ENCODE peak calls at places on chromosomes 3 and 15, in four cellular contexts. W is epithelial cell of esophagus, X is body of pancreas, B is Peyer's patch. F is an unnamed sample.

GRCh38 chr3:27165348-27165747 is 203.8 kb downstream of the NEK10 start:
- DNase-seq in X (no peak), W (no peak), B (no peak), F (no peak)

GRCh38 chr3:46903341-46904302 is 26.1 kb downstream of the PTH1R start:
- DNase-seq in W (peak), B (no peak), X (peak), F (no peak)

GRCh38 chr3:43330981-43331380 is 44.6 kb downstream of the SNRK start:
- DNase-seq in X (no peak), W (no peak), B (no peak), F (no peak)

GRCh38 chr3:77319711-77320110 is 279.8 kb downstream of the ROBO2 start:
- DNase-seq in B (no peak), X (no peak), W (peak), F (no peak)

GRCh38 chr15:85037617-85038016 is 56.0 kb downstream of the PDE8A start:
- DNase-seq in B (no peak), W (no peak), X (no peak), F (no peak)

GRCh38 chr3:186360779-186361178 is 1.3 kb downstream of the DGKG start:
- DNase-seq in B (no peak), W (no peak), X (no peak), F (no peak)

GRCh38 chr3:14902719-14903118 is 44.7 kb upstream of the NR2C2 start:
- DNase-seq in X (peak), W (no peak), B (no peak), F (no peak)

GRCh38 chr3:122392868-122393844 is 9.2 kb downstream of the FAM162A start:
- DNase-seq in W (peak), B (no peak), X (peak), F (no peak)

GRCh38 chr15:65361708-65362459 is 15.9 kb downstream of the IGDCC3 start:
- DNase-seq in X (no peak), B (no peak), W (no peak), F (no peak)

GRCh38 chr3:37499820-37500219 is 325.4 kb upstream of the LRRFIP2 start:
- DNase-seq in W (no peak), B (no peak), X (no peak), F (no peak)

GRCh38 chr3:14845826-14846225 is 27.1 kb downstream of the FGD5 start:
- DNase-seq in X (no peak), W (no peak), B (no peak), F (no peak)

GRCh38 chr15:75532413-75533250 is 46.5 kb downstream of the PTPN9 start:
- DNase-seq in W (peak), X (peak), B (peak), F (no peak)

GRCh38 chr3:129974451-129975331 is at the start of gene TRH:
- DNase-seq in W (no peak), B (no peak), X (no peak), F (no peak)

DNA sequence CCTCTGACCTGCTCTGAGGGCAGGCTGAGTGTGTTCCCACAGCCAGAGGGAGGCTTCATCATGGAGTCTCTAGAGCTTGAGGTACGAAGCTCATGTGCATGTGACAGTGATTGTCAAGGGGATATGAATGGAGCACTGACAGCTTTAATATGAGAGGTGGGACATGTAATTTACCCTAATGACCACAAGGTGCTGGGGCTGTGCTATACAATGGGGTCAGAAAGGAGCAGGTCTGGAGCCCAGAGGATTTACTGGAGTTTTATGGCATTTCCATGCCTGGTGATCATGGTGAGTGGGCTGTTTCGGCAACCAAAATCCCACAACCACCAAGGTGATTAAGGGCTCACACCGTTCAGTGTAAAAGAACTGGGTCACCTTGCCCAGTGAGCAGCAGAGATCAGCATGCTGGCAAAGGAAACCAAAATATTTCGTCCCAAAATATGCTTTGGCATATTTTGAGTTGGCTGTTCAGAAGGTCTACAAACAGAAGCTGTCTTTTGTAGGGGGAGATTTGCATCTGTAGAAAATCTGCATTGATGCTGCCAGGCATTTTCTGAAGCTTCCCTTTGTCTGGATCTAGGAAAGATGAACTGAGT is 40.1 kb upstream of the RASGRF1 start:
- DNase-seq in W (no peak), X (no peak), B (no peak), F (no peak)
- TF ChIP-seq CTCF in W (no peak), X (no peak), B (no peak), F (peak)

DNA sequence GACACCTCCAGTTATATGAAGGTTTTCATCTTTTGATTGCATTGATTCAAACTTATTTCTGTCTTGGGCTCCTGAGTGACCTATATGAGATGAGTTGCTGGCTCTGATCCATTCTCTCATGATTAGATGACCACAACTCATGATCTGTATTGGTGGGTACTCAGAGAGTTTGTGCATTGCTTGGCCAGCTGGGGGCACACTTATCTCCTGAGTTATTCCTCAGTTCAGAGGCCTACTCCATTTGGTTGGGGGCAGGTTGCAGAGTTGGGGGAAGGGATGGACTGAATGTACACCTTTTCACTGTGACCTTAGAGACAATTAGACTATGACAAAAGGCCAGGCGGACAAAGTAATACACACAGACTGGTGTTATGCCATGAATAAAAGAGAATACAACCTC is 166.2 kb upstream of the SEMA6D start:
- DNase-seq in X (no peak), B (no peak), W (peak), F (no peak)
- TF ChIP-seq CTCF in X (no peak), B (peak), W (no peak), F (no peak)

GRCh38 chr15:35693286-35693685 is 147.3 kb upstream of the DPH6 start:
- DNase-seq in W (peak), X (no peak), B (no peak), F (no peak)
- TF ChIP-seq CTCF in W (no peak), X (no peak), B (no peak), F (no peak)

GRCh38 chr3:131033480-131034080 is 6.9 kb downstream of the NEK11 start:
- DNase-seq in X (no peak), W (peak), B (no peak), F (no peak)
- TF ChIP-seq CTCF in X (peak), W (peak), B (peak), F (peak)

DNA sequence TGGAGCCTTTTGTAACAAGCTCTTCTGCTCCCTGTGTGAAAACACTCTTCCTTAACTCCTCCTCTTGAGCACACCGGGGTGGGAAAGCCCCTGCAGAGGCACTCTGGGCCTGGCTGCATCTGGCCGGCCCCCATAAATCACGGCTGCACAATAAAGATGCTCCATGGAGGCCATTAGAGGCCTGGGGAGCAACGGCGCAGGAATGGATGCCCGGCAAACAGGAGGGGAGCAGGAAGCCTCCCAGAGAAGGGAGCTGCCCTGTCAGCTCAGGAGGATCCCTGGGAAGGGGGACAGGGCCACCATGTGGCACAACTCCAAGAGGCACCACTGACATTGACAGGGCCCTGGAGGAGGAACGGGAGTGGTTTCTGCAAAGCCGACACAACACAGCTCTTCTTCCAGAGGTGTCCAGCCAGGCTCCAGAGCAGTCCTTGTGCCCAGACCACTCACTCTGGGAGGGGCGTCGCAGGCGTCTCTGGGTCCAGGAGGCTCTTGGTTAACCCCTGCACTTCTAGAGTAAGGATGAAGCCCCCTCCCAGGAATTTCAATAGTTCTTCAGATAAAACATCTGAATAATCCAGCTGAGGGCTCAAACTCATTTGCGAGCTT is 509.2 kb upstream of the PPP2R3A start:
- DNase-seq in X (no peak), B (no peak), W (no peak), F (peak)
- TF ChIP-seq CTCF in X (no peak), B (no peak), W (no peak), F (no peak)

GRCh38 chr15:101664303-101664913 is 12.2 kb upstream of the TM2D3 start:
- DNase-seq in X (no peak), W (peak), B (no peak), F (no peak)
- TF ChIP-seq CTCF in X (no peak), W (peak), B (no peak), F (no peak)

DNA sequence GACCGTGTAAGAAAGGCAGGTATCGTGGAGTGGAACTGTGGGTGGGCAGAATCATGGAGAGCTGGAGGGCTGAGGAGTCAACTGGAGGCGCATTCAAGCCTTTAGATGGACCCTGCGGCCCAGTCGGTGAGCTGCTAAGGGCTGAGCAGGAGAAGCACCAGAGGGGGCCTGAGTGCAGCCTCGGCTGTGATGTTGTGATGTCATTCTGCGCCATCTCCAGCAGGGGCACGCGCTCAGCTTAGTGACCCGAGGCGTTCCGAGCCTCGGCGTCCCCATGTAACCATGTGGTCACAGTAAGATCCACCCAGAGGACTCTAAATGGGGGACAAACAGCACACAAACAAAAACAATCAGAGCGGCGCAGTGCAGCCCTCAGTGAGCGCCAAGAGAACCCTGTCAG is 76.8 kb downstream of the VGLL4 start:
- DNase-seq in W (no peak), B (no peak), X (no peak), F (no peak)
- TF ChIP-seq CTCF in W (no peak), B (no peak), X (no peak), F (peak)

DNA sequence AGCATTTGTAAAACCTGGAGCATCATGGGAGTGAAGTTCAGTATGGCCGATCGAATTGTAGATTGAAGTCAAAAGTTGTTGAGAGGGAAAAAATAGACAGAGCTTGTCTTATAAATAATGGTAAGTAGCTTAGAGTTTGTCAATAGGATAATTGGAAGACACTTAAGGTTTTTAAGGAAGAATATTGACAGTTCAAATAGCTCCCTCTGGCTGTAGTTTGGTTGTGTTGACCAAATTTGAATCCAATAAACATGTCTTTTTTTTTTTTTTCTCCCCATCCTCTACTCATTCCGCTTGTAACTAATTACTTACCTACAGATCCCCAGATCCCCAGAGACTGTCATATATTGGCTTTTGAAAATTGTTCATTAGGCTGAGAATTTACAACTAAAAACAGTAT is 677.0 kb downstream of the AGBL1 start:
- DNase-seq in X (no peak), W (peak), B (no peak), F (no peak)
- TF ChIP-seq CTCF in X (no peak), W (peak), B (no peak), F (no peak)

DNA sequence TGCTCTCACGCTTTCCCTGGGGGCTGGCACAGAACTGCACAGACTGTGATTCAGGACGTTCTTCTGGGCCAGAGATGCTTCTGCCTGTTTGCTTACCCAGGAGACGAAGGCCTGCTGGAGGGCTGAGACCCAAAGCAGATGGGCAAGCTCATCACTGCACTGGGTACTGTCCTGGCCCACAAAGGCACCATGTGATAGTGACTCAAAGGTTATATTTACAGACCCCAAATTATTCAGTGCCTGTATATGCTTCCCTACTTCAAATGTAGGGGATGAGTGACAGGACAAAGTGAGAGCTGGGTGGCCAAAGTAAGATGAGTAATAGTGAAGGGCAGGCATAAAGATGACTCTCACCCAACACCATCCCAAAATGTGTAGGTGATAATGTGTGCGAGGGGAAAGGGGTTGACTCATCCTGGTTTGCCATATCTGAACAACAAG is 127.4 kb downstream of the WDR76 start:
- DNase-seq in B (no peak), W (peak), X (no peak), F (no peak)
- TF ChIP-seq CTCF in B (no peak), W (no peak), X (no peak), F (no peak)